ENCODE peak calls at places on chromosomes 1 and 21, in six cellular contexts. One of them, this sample, is unnamed.

GRCh38 chr1:168301664-168302320 is 21.1 kb downstream of the TBX19 start:
- DNase-seq in SK-N-SH: no peak
- DNase-seq in K562: no peak
- DNase-seq in GM12878: no peak
- DNase-seq in endothelial cell of umbilical vein: no peak
- DNase-seq in HCT116: peak; percentile 57
- DNase-seq in this sample: no peak

GRCh38 chr21:42403611-42404231 is at the start of gene UBASH3A:
- DNase-seq in GM12878: no peak
- DNase-seq in K562: peak; percentile 65
- DNase-seq in endothelial cell of umbilical vein: no peak
- DNase-seq in HCT116: no peak
- DNase-seq in SK-N-SH: no peak
- DNase-seq in this sample: no peak

GRCh38 chr1:43529206-43529731 is 1.4 kb upstream of the PTPRF start:
- DNase-seq in HCT116: peak; percentile 84
- DNase-seq in K562: peak; percentile 80
- DNase-seq in GM12878: peak; percentile 30
- DNase-seq in endothelial cell of umbilical vein: peak; percentile 81
- DNase-seq in SK-N-SH: peak; percentile 86
- DNase-seq in this sample: peak; percentile 93

GRCh38 chr1:171221665-171222591 is 26.4 kb upstream of the FMO1 start:
- DNase-seq in K562: no peak
- DNase-seq in endothelial cell of umbilical vein: no peak
- DNase-seq in HCT116: no peak
- DNase-seq in SK-N-SH: no peak
- DNase-seq in GM12878: no peak
- DNase-seq in this sample: no peak

GRCh38 chr21:43697758-43698643 is 20.9 kb upstream of the PDXK start:
- DNase-seq in SK-N-SH: no peak
- DNase-seq in endothelial cell of umbilical vein: no peak
- DNase-seq in K562: no peak
- DNase-seq in GM12878: no peak
- DNase-seq in HCT116: no peak
- DNase-seq in this sample: no peak

GRCh38 chr1:218371927-218372672 is 27.0 kb downstream of the TGFB2 start:
- DNase-seq in endothelial cell of umbilical vein: peak; percentile 75
- DNase-seq in SK-N-SH: no peak
- DNase-seq in K562: no peak
- DNase-seq in GM12878: no peak
- DNase-seq in HCT116: no peak
- DNase-seq in this sample: no peak

GRCh38 chr1:241113557-241113956 is 243.4 kb downstream of the RGS7 start:
- DNase-seq in SK-N-SH: no peak
- DNase-seq in GM12878: no peak
- DNase-seq in endothelial cell of umbilical vein: no peak
- DNase-seq in HCT116: no peak
- DNase-seq in K562: no peak
- DNase-seq in this sample: no peak

GRCh38 chr1:10962483-10962882 is 50.0 kb upstream of the TARDBP start:
- DNase-seq in K562: no peak
- DNase-seq in HCT116: no peak
- DNase-seq in SK-N-SH: peak; percentile 75
- DNase-seq in GM12878: no peak
- DNase-seq in endothelial cell of umbilical vein: no peak
- DNase-seq in this sample: no peak

GRCh38 chr1:50357186-50357585 is 66.1 kb downstream of the DMRTA2 start:
- DNase-seq in SK-N-SH: no peak
- DNase-seq in K562: no peak
- DNase-seq in endothelial cell of umbilical vein: no peak
- DNase-seq in HCT116: no peak
- DNase-seq in GM12878: no peak
- DNase-seq in this sample: no peak

GRCh38 chr1:145884675-145885074 is 991 bp downstream of the ANKRD35 start:
- DNase-seq in SK-N-SH: no peak
- DNase-seq in K562: no peak
- DNase-seq in HCT116: no peak
- DNase-seq in endothelial cell of umbilical vein: peak; percentile 49
- DNase-seq in GM12878: no peak
- DNase-seq in this sample: no peak

GRCh38 chr1:198929111-198929604 is 290.3 kb downstream of the PTPRC start:
- DNase-seq in GM12878: no peak
- DNase-seq in K562: no peak
- DNase-seq in HCT116: no peak
- DNase-seq in endothelial cell of umbilical vein: no peak
- DNase-seq in SK-N-SH: no peak
- DNase-seq in this sample: no peak

GRCh38 chr1:94067196-94067595 is 53.8 kb downstream of the ABCA4 start:
- DNase-seq in HCT116: no peak
- DNase-seq in GM12878: no peak
- DNase-seq in endothelial cell of umbilical vein: peak; percentile 95
- DNase-seq in K562: no peak
- DNase-seq in SK-N-SH: no peak
- DNase-seq in this sample: no peak

GRCh38 chr1:174815036-174815435 is 184.7 kb upstream of the CACYBP start:
- DNase-seq in HCT116: peak; percentile 89
- DNase-seq in endothelial cell of umbilical vein: peak; percentile 60
- DNase-seq in GM12878: peak; percentile 21
- DNase-seq in SK-N-SH: no peak
- DNase-seq in K562: no peak
- DNase-seq in this sample: no peak

GRCh38 chr1:8962812-8963669 is 17.4 kb downstream of the CA6 start:
- DNase-seq in K562: peak; percentile 76
- DNase-seq in SK-N-SH: peak; percentile 44
- DNase-seq in endothelial cell of umbilical vein: peak; percentile 40
- DNase-seq in GM12878: no peak
- DNase-seq in HCT116: peak; percentile 68
- DNase-seq in this sample: peak; percentile 95

GRCh38 chr21:45029968-45030636 is 44.3 kb upstream of the ADARB1 start:
- DNase-seq in SK-N-SH: peak; percentile 79
- DNase-seq in K562: no peak
- DNase-seq in endothelial cell of umbilical vein: no peak
- DNase-seq in HCT116: no peak
- DNase-seq in GM12878: no peak
- DNase-seq in this sample: peak; percentile 65

GRCh38 chr1:164637461-164638375 is 78.7 kb downstream of the PBX1 start:
- DNase-seq in K562: no peak
- DNase-seq in SK-N-SH: peak; percentile 81
- DNase-seq in GM12878: no peak
- DNase-seq in endothelial cell of umbilical vein: no peak
- DNase-seq in HCT116: peak; percentile 56
- DNase-seq in this sample: no peak

GRCh38 chr1:212668477-212668876 is 31.2 kb downstream of the BATF3 start:
- DNase-seq in SK-N-SH: no peak
- DNase-seq in endothelial cell of umbilical vein: no peak
- DNase-seq in K562: no peak
- DNase-seq in HCT116: no peak
- DNase-seq in GM12878: no peak
- DNase-seq in this sample: no peak

GRCh38 chr1:212666116-212666775 is 33.4 kb downstream of the BATF3 start:
- DNase-seq in endothelial cell of umbilical vein: no peak
- DNase-seq in SK-N-SH: no peak
- DNase-seq in K562: no peak
- DNase-seq in GM12878: no peak
- DNase-seq in HCT116: no peak
- DNase-seq in this sample: no peak

GRCh38 chr1:212664409-212665199 is 35.0 kb downstream of the BATF3 start:
- DNase-seq in endothelial cell of umbilical vein: no peak
- DNase-seq in GM12878: no peak
- DNase-seq in SK-N-SH: no peak
- DNase-seq in HCT116: no peak
- DNase-seq in K562: no peak
- DNase-seq in this sample: no peak

GRCh38 chr1:212667223-212668139 is 32.2 kb downstream of the BATF3 start:
- DNase-seq in HCT116: peak; percentile 10
- DNase-seq in GM12878: no peak
- DNase-seq in SK-N-SH: peak; percentile 92
- DNase-seq in K562: no peak
- DNase-seq in endothelial cell of umbilical vein: peak; percentile 77
- DNase-seq in this sample: peak; percentile 39

GRCh38 chr1:212665241-212666115 is 34.2 kb downstream of the BATF3 start:
- DNase-seq in SK-N-SH: peak; percentile 32
- DNase-seq in K562: peak; percentile 85
- DNase-seq in HCT116: peak; percentile 68
- DNase-seq in GM12878: no peak
- DNase-seq in endothelial cell of umbilical vein: peak; percentile 81
- DNase-seq in this sample: peak; percentile 87
- TF ChIP-seq POLR2AphosphoS5 in SK-N-SH: no peak
- TF ChIP-seq POLR2AphosphoS5 in K562: no peak
- TF ChIP-seq POLR2AphosphoS5 in HCT116: peak; percentile 12
- TF ChIP-seq POLR2AphosphoS5 in GM12878: no peak
- TF ChIP-seq POLR2AphosphoS5 in endothelial cell of umbilical vein: no peak
- TF ChIP-seq POLR2AphosphoS5 in this sample: no peak

GRCh38 chr1:47511825-47512224 is 74.0 kb downstream of the FOXD2 start:
- DNase-seq in K562: no peak
- DNase-seq in HCT116: no peak
- DNase-seq in SK-N-SH: no peak
- DNase-seq in GM12878: no peak
- DNase-seq in endothelial cell of umbilical vein: no peak
- DNase-seq in this sample: no peak

GRCh38 chr1:47513393-47513792 is 75.5 kb downstream of the FOXD2 start:
- DNase-seq in endothelial cell of umbilical vein: no peak
- DNase-seq in GM12878: no peak
- DNase-seq in K562: no peak
- DNase-seq in SK-N-SH: no peak
- DNase-seq in HCT116: no peak
- DNase-seq in this sample: no peak

GRCh38 chr1:47508900-47509488 is 71.2 kb downstream of the FOXD2 start:
- DNase-seq in endothelial cell of umbilical vein: no peak
- DNase-seq in HCT116: no peak
- DNase-seq in GM12878: no peak
- DNase-seq in SK-N-SH: peak; percentile 66
- DNase-seq in K562: no peak
- DNase-seq in this sample: peak; percentile 20

GRCh38 chr1:47507921-47508894 is 70.4 kb downstream of the FOXD2 start:
- DNase-seq in SK-N-SH: peak; percentile 80
- DNase-seq in endothelial cell of umbilical vein: no peak
- DNase-seq in K562: peak; percentile 64
- DNase-seq in GM12878: no peak
- DNase-seq in HCT116: no peak
- DNase-seq in this sample: peak; percentile 68

GRCh38 chr1:47510282-47510811 is 72.5 kb downstream of the FOXD2 start:
- DNase-seq in HCT116: no peak
- DNase-seq in GM12878: no peak
- DNase-seq in SK-N-SH: no peak
- DNase-seq in endothelial cell of umbilical vein: no peak
- DNase-seq in K562: no peak
- DNase-seq in this sample: no peak
- TF ChIP-seq CTCF in HCT116: no peak
- TF ChIP-seq CTCF in GM12878: no peak
- TF ChIP-seq CTCF in SK-N-SH: no peak
- TF ChIP-seq CTCF in endothelial cell of umbilical vein: no peak
- TF ChIP-seq CTCF in K562: no peak
- TF ChIP-seq CTCF in this sample: no peak

DNA sequence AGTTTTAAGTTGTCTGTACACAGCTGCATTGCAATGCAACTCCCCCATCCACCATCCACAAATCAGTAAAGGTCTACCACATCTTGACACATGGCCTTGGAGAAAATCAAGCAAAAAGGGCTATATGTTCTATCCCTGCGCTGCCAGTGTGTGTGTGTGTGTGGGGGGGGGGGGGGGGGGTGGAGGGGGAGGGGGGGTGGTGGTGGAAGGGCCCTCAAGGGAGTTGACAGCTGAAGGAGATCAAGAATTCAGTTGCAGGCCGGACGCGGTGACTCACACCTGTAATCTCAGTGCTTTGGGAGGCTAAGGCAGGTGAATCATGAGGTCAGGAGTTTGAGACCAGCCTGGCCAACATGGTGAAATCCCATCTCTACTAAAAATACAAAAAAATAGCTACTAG is 37.6 kb upstream of the CLIC4 start:
- DNase-seq in SK-N-SH: no peak
- DNase-seq in K562: peak; percentile 31
- DNase-seq in GM12878: no peak
- DNase-seq in endothelial cell of umbilical vein: no peak
- DNase-seq in HCT116: peak; percentile 51
- DNase-seq in this sample: no peak
- H3K4me2 ChIP-seq in SK-N-SH: no peak overlapping the region
- H3K4me2 ChIP-seq in K562: no peak overlapping the region
- H3K4me2 ChIP-seq in GM12878: no peak overlapping the region
- H3K4me2 ChIP-seq in endothelial cell of umbilical vein: no peak overlapping the region
- H3K4me2 ChIP-seq in HCT116: peak overlapping the region; percentile 43
- H3K4me2 ChIP-seq in this sample: no peak overlapping the region

DNA sequence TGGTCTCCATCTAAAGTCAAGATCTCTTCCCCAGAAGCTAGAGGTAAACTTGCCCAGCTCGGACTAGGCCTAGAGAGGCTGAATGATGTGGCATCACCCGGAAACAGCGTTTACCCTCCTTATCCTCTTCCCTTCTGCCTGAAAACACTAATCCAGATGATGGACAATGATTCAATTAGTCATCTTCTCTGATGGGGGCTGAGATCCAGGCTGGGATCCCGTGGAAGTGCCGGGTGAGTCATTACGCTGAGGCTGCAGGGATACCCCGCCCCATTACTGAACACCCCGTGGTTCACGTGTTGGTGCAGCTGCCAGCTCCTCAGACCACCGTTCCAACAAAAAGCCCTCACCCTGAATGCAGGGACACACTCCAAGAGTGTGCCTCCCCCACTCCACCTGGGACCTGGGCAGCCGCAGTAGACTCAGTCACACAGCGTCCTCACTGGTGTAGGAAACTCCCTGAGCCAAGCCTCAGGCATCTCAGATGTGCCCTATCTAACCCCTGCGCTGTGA is 2.0 kb downstream of the S100A6 start:
- DNase-seq in K562: peak; percentile 54
- DNase-seq in HCT116: peak; percentile 76
- DNase-seq in SK-N-SH: no peak
- DNase-seq in endothelial cell of umbilical vein: peak; percentile 94
- DNase-seq in GM12878: no peak
- DNase-seq in this sample: no peak
- TF ChIP-seq POLR2AphosphoS5 in K562: no peak
- TF ChIP-seq POLR2AphosphoS5 in HCT116: peak; percentile 94
- TF ChIP-seq POLR2AphosphoS5 in SK-N-SH: peak; percentile 80
- TF ChIP-seq POLR2AphosphoS5 in endothelial cell of umbilical vein: peak; percentile 92
- TF ChIP-seq POLR2AphosphoS5 in GM12878: no peak
- TF ChIP-seq POLR2AphosphoS5 in this sample: no peak

GRCh38 chr1:84294751-84295150 is 6.8 kb upstream of the SAMD13 start:
- DNase-seq in GM12878: no peak
- DNase-seq in endothelial cell of umbilical vein: no peak
- DNase-seq in HCT116: no peak
- DNase-seq in SK-N-SH: no peak
- DNase-seq in K562: no peak
- DNase-seq in this sample: no peak
- TF ChIP-seq CTCF in GM12878: no peak
- TF ChIP-seq CTCF in endothelial cell of umbilical vein: no peak
- TF ChIP-seq CTCF in HCT116: no peak
- TF ChIP-seq CTCF in SK-N-SH: no peak
- TF ChIP-seq CTCF in K562: no peak
- TF ChIP-seq CTCF in this sample: no peak

This sample was measured in GM23338.